ENCODE peak calls at places on chromosomes 13 and 19, in eight cellular contexts. One of them, this sample, is unnamed.

GRCh38 chr13:112781881-112782361 is 92.1 kb downstream of the ATP11A start:
- DNase-seq in A673: no peak
- DNase-seq in fibroblast of villous mesenchyme: no peak
- DNase-seq in cardiac fibroblast: peak
- DNase-seq in IMR-90: no peak
- DNase-seq in tibial artery: no peak
- DNase-seq in right atrium auricular region: peak
- DNase-seq in transverse colon: no peak
- DNase-seq in this sample: no peak

GRCh38 chr19:7004313-7004931 is 16.8 kb downstream of the MBD3L2B start:
- DNase-seq in right atrium auricular region: no peak
- DNase-seq in A673: peak
- DNase-seq in transverse colon: no peak
- DNase-seq in IMR-90: peak
- DNase-seq in cardiac fibroblast: no peak
- DNase-seq in tibial artery: no peak
- DNase-seq in fibroblast of villous mesenchyme: peak
- DNase-seq in this sample: no peak

GRCh38 chr19:44611812-44612295 is 1.5 kb upstream of the IGSF23 start:
- DNase-seq in cardiac fibroblast: no peak
- DNase-seq in right atrium auricular region: no peak
- DNase-seq in fibroblast of villous mesenchyme: peak
- DNase-seq in tibial artery: no peak
- DNase-seq in A673: no peak
- DNase-seq in transverse colon: no peak
- DNase-seq in IMR-90: no peak
- DNase-seq in this sample: no peak

GRCh38 chr13:51422484-51422883 is 30.4 kb downstream of the INTS6 start:
- DNase-seq in transverse colon: no peak
- DNase-seq in fibroblast of villous mesenchyme: no peak
- DNase-seq in cardiac fibroblast: no peak
- DNase-seq in tibial artery: no peak
- DNase-seq in IMR-90: no peak
- DNase-seq in right atrium auricular region: no peak
- DNase-seq in A673: no peak
- DNase-seq in this sample: no peak

GRCh38 chr19:34879563-34879962 is 47.1 kb upstream of the ZNF30 start:
- DNase-seq in A673: no peak
- DNase-seq in fibroblast of villous mesenchyme: no peak
- DNase-seq in right atrium auricular region: no peak
- DNase-seq in IMR-90: no peak
- DNase-seq in transverse colon: no peak
- DNase-seq in tibial artery: no peak
- DNase-seq in cardiac fibroblast: no peak
- DNase-seq in this sample: no peak

GRCh38 chr13:96141032-96141431 is 51.1 kb downstream of the HS6ST3 start:
- DNase-seq in fibroblast of villous mesenchyme: peak
- DNase-seq in cardiac fibroblast: peak
- DNase-seq in tibial artery: no peak
- DNase-seq in transverse colon: no peak
- DNase-seq in A673: peak
- DNase-seq in right atrium auricular region: no peak
- DNase-seq in IMR-90: peak
- DNase-seq in this sample: no peak

GRCh38 chr13:63184693-63185092 is 1769.0 kb upstream of the PCDH20 start:
- DNase-seq in IMR-90: peak
- DNase-seq in cardiac fibroblast: peak
- DNase-seq in fibroblast of villous mesenchyme: no peak
- DNase-seq in right atrium auricular region: no peak
- DNase-seq in transverse colon: no peak
- DNase-seq in tibial artery: no peak
- DNase-seq in A673: peak
- DNase-seq in this sample: no peak

GRCh38 chr13:98456423-98456845 is 120.5 kb downstream of the STK24 start:
- DNase-seq in IMR-90: no peak
- DNase-seq in transverse colon: no peak
- DNase-seq in fibroblast of villous mesenchyme: no peak
- DNase-seq in right atrium auricular region: no peak
- DNase-seq in A673: no peak
- DNase-seq in cardiac fibroblast: no peak
- DNase-seq in tibial artery: no peak
- DNase-seq in this sample: no peak

GRCh38 chr13:93169980-93170379 is 56.6 kb upstream of the GPC6 start:
- DNase-seq in fibroblast of villous mesenchyme: peak
- DNase-seq in transverse colon: no peak
- DNase-seq in tibial artery: no peak
- DNase-seq in IMR-90: peak
- DNase-seq in A673: no peak
- DNase-seq in cardiac fibroblast: peak
- DNase-seq in right atrium auricular region: no peak
- DNase-seq in this sample: no peak

GRCh38 chr13:73171926-73172325 is 113.1 kb downstream of the KLF5 start:
- DNase-seq in IMR-90: peak
- DNase-seq in right atrium auricular region: no peak
- DNase-seq in fibroblast of villous mesenchyme: peak
- DNase-seq in A673: no peak
- DNase-seq in tibial artery: no peak
- DNase-seq in transverse colon: no peak
- DNase-seq in cardiac fibroblast: peak
- DNase-seq in this sample: no peak
- TF ChIP-seq CTCF in IMR-90: peak
- TF ChIP-seq CTCF in right atrium auricular region: no peak
- TF ChIP-seq CTCF in fibroblast of villous mesenchyme: no peak
- TF ChIP-seq CTCF in A673: no peak
- TF ChIP-seq CTCF in tibial artery: no peak
- TF ChIP-seq CTCF in transverse colon: no peak
- TF ChIP-seq CTCF in cardiac fibroblast: peak
- TF ChIP-seq CTCF in this sample: no peak

DNA sequence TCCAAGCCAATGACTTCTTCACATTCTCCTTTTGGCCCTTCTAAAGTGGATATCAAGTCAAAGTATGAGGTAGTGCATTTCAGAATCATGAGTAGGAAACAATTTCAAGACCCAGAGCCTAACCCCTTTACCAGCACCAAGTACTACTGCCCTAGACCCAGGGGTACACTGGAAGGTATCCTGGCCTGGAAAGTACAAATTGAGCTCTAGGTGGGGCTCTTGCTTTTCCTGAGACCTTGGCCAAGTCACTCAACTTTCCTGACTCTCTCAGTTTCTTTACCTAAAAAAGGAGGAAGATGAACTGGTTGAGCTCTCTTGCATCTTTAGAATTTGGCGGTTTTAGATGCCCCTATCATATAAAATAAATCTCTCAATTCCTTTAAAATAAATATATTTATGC is 204.7 kb downstream of the FGF14 start:
- DNase-seq in fibroblast of villous mesenchyme: no peak
- DNase-seq in cardiac fibroblast: peak
- DNase-seq in IMR-90: peak
- DNase-seq in A673: peak
- DNase-seq in tibial artery: no peak
- DNase-seq in transverse colon: no peak
- DNase-seq in right atrium auricular region: no peak
- DNase-seq in this sample: no peak
- TF ChIP-seq CTCF in fibroblast of villous mesenchyme: peak
- TF ChIP-seq CTCF in cardiac fibroblast: peak
- TF ChIP-seq CTCF in IMR-90: peak
- TF ChIP-seq CTCF in A673: peak
- TF ChIP-seq CTCF in tibial artery: no peak
- TF ChIP-seq CTCF in transverse colon: no peak
- TF ChIP-seq CTCF in right atrium auricular region: peak
- TF ChIP-seq CTCF in this sample: no peak

GRCh38 chr13:24985102-24985501 is 110.8 kb upstream of the PABPC3 start:
- DNase-seq in IMR-90: no peak
- DNase-seq in right atrium auricular region: no peak
- DNase-seq in cardiac fibroblast: no peak
- DNase-seq in A673: peak
- DNase-seq in transverse colon: no peak
- DNase-seq in fibroblast of villous mesenchyme: no peak
- DNase-seq in tibial artery: no peak
- DNase-seq in this sample: no peak
- TF ChIP-seq CTCF in IMR-90: no peak
- TF ChIP-seq CTCF in right atrium auricular region: no peak
- TF ChIP-seq CTCF in cardiac fibroblast: no peak
- TF ChIP-seq CTCF in A673: peak
- TF ChIP-seq CTCF in transverse colon: no peak
- TF ChIP-seq CTCF in fibroblast of villous mesenchyme: no peak
- TF ChIP-seq CTCF in tibial artery: no peak
- TF ChIP-seq CTCF in this sample: no peak

GRCh38 chr19:49814010-49814409 is 918 bp upstream of the FUZ start:
- DNase-seq in A673: no peak
- DNase-seq in cardiac fibroblast: no peak
- DNase-seq in transverse colon: no peak
- DNase-seq in tibial artery: no peak
- DNase-seq in fibroblast of villous mesenchyme: no peak
- DNase-seq in right atrium auricular region: no peak
- DNase-seq in IMR-90: no peak
- DNase-seq in this sample: no peak

GRCh38 chr19:49812452-49812996 is 568 bp downstream of the FUZ start:
- DNase-seq in A673: no peak
- DNase-seq in transverse colon: no peak
- DNase-seq in IMR-90: no peak
- DNase-seq in tibial artery: no peak
- DNase-seq in right atrium auricular region: no peak
- DNase-seq in cardiac fibroblast: no peak
- DNase-seq in fibroblast of villous mesenchyme: no peak
- DNase-seq in this sample: no peak

GRCh38 chr19:49809987-49810389 is 3.1 kb downstream of the FUZ start:
- DNase-seq in transverse colon: no peak
- DNase-seq in A673: no peak
- DNase-seq in IMR-90: no peak
- DNase-seq in right atrium auricular region: no peak
- DNase-seq in fibroblast of villous mesenchyme: no peak
- DNase-seq in tibial artery: no peak
- DNase-seq in cardiac fibroblast: no peak
- DNase-seq in this sample: no peak

GRCh38 chr19:49811328-49811727 is 1.8 kb downstream of the FUZ start:
- DNase-seq in fibroblast of villous mesenchyme: no peak
- DNase-seq in cardiac fibroblast: no peak
- DNase-seq in IMR-90: no peak
- DNase-seq in A673: no peak
- DNase-seq in tibial artery: no peak
- DNase-seq in transverse colon: no peak
- DNase-seq in right atrium auricular region: no peak
- DNase-seq in this sample: no peak

GRCh38 chr19:49812997-49813861 is at the start of gene FUZ:
- DNase-seq in A673: peak
- DNase-seq in IMR-90: peak
- DNase-seq in transverse colon: peak
- DNase-seq in fibroblast of villous mesenchyme: peak
- DNase-seq in cardiac fibroblast: peak
- DNase-seq in tibial artery: peak
- DNase-seq in right atrium auricular region: peak
- DNase-seq in this sample: peak
- TF ChIP-seq CTCF in A673: peak
- TF ChIP-seq CTCF in IMR-90: peak
- TF ChIP-seq CTCF in transverse colon: peak
- TF ChIP-seq CTCF in fibroblast of villous mesenchyme: peak
- TF ChIP-seq CTCF in cardiac fibroblast: no peak
- TF ChIP-seq CTCF in tibial artery: no peak
- TF ChIP-seq CTCF in right atrium auricular region: peak
- TF ChIP-seq CTCF in this sample: no peak